ENCODE peak calls at places on chromosomes 3 and 15, in four cellular contexts. One of them, this sample, is unnamed.
A peak's percentile ranks its signal among the peaks of the same experiment; 100 is the strongest.

GRCh38 chr3:123080864-123081562 is 14.2 kb downstream of the PDIA5 start:
- DNase-seq in H9: no peak
- DNase-seq in neuronal stem cell: no peak
- DNase-seq in mesenchymal stem cell: peak; percentile 64
- DNase-seq in this sample: no peak

GRCh38 chr3:128083396-128083795 is 31.2 kb downstream of the SEC61A1 start:
- DNase-seq in mesenchymal stem cell: no peak
- DNase-seq in H9: no peak
- DNase-seq in neuronal stem cell: no peak
- DNase-seq in this sample: no peak

GRCh38 chr3:125651246-125651645 is 55.9 kb upstream of the OSBPL11 start:
- DNase-seq in H9: no peak
- DNase-seq in mesenchymal stem cell: peak; percentile 15
- DNase-seq in neuronal stem cell: no peak
- DNase-seq in this sample: peak; percentile 54

GRCh38 chr15:98955980-98956723 is 51.4 kb downstream of the PGPEP1L start:
- DNase-seq in H9: no peak
- DNase-seq in mesenchymal stem cell: no peak
- DNase-seq in neuronal stem cell: no peak
- DNase-seq in this sample: no peak

GRCh38 chr3:10359761-10360161 is 38.8 kb upstream of the SEC13 start:
- DNase-seq in H9: no peak
- DNase-seq in neuronal stem cell: no peak
- DNase-seq in mesenchymal stem cell: no peak
- DNase-seq in this sample: no peak

GRCh38 chr15:83064859-83065258 is 2.2 kb downstream of the BTBD1 start:
- DNase-seq in H9: no peak
- DNase-seq in mesenchymal stem cell: peak; percentile 62
- DNase-seq in neuronal stem cell: no peak
- DNase-seq in this sample: peak; percentile 37

GRCh38 chr15:59051867-59052861 is 52.8 kb upstream of the CCNB2 start:
- DNase-seq in mesenchymal stem cell: no peak
- DNase-seq in H9: no peak
- DNase-seq in neuronal stem cell: no peak
- DNase-seq in this sample: no peak

GRCh38 chr3:141401584-141402475 is 33.5 kb downstream of the ZBTB38 start:
- DNase-seq in H9: peak; percentile 52
- DNase-seq in mesenchymal stem cell: peak; percentile 52
- DNase-seq in neuronal stem cell: no peak
- DNase-seq in this sample: no peak

GRCh38 chr3:38084019-38084968 is 45.3 kb downstream of the DLEC1 start:
- DNase-seq in neuronal stem cell: no peak
- DNase-seq in H9: no peak
- DNase-seq in mesenchymal stem cell: peak; percentile 33
- DNase-seq in this sample: peak; percentile 19

GRCh38 chr3:172173316-172174271 is 134.2 kb downstream of the FNDC3B start:
- DNase-seq in neuronal stem cell: no peak
- DNase-seq in mesenchymal stem cell: no peak
- DNase-seq in H9: no peak
- DNase-seq in this sample: no peak

GRCh38 chr15:48101376-48101961 is 19.3 kb upstream of the SLC24A5 start:
- DNase-seq in mesenchymal stem cell: no peak
- DNase-seq in H9: no peak
- DNase-seq in neuronal stem cell: no peak
- DNase-seq in this sample: no peak

GRCh38 chr3:169244119-169244864 is 419.2 kb downstream of the MECOM start:
- DNase-seq in mesenchymal stem cell: no peak
- DNase-seq in H9: no peak
- DNase-seq in neuronal stem cell: no peak
- DNase-seq in this sample: no peak

GRCh38 chr3:160860346-160860745 is 104.3 kb downstream of the PPM1L start:
- DNase-seq in neuronal stem cell: no peak
- DNase-seq in H9: no peak
- DNase-seq in mesenchymal stem cell: no peak
- DNase-seq in this sample: no peak

GRCh38 chr3:125143982-125144652 is 68.4 kb downstream of the SLC12A8 start:
- DNase-seq in neuronal stem cell: no peak
- DNase-seq in H9: no peak
- DNase-seq in mesenchymal stem cell: peak; percentile 38
- DNase-seq in this sample: no peak

GRCh38 chr15:39287322-39288195 is 293.3 kb upstream of the THBS1 start:
- DNase-seq in mesenchymal stem cell: peak; percentile 68
- DNase-seq in neuronal stem cell: no peak
- DNase-seq in H9: no peak
- DNase-seq in this sample: peak; percentile 73

GRCh38 chr3:73179601-73180000 is 118.1 kb downstream of the EBLN2 start:
- DNase-seq in mesenchymal stem cell: no peak
- DNase-seq in neuronal stem cell: no peak
- DNase-seq in H9: no peak
- DNase-seq in this sample: no peak

GRCh38 chr3:141052570-141053069 is 1.5 kb downstream of the SPSB4 start:
- DNase-seq in neuronal stem cell: no peak
- DNase-seq in H9: peak; percentile 63
- DNase-seq in mesenchymal stem cell: no peak
- DNase-seq in this sample: no peak

GRCh38 chr3:111691293-111691909 is 96.3 kb upstream of the ZBED2 start:
- DNase-seq in mesenchymal stem cell: peak; percentile 63
- DNase-seq in H9: no peak
- DNase-seq in neuronal stem cell: no peak
- DNase-seq in this sample: peak; percentile 76

GRCh38 chr3:186789554-186790260 is 6.3 kb downstream of the EIF4A2 start:
- DNase-seq in neuronal stem cell: no peak
- DNase-seq in mesenchymal stem cell: no peak
- DNase-seq in H9: no peak
- DNase-seq in this sample: peak; percentile 22

GRCh38 chr15:74399511-74400312 is 32.3 kb upstream of the CYP11A1 start:
- DNase-seq in mesenchymal stem cell: peak; percentile 33
- DNase-seq in H9: no peak
- DNase-seq in neuronal stem cell: no peak
- DNase-seq in this sample: peak; percentile 89

GRCh38 chr3:165643433-165643824 is 193.8 kb downstream of the BCHE start:
- DNase-seq in neuronal stem cell: no peak
- DNase-seq in H9: no peak
- DNase-seq in mesenchymal stem cell: peak; percentile 64
- DNase-seq in this sample: peak; percentile 70

GRCh38 chr3:118577055-118577759 is 457.4 kb downstream of the IGSF11 start:
- DNase-seq in neuronal stem cell: no peak
- DNase-seq in mesenchymal stem cell: peak; percentile 82
- DNase-seq in H9: no peak
- DNase-seq in this sample: no peak

GRCh38 chr3:190345027-190345821 is 23.0 kb upstream of the CLDN1 start:
- DNase-seq in mesenchymal stem cell: peak; percentile 96
- DNase-seq in H9: no peak
- DNase-seq in neuronal stem cell: no peak
- DNase-seq in this sample: peak; percentile 97

GRCh38 chr15:80788536-80788935 is 9.4 kb downstream of the CEMIP start:
- DNase-seq in neuronal stem cell: no peak
- DNase-seq in H9: no peak
- DNase-seq in mesenchymal stem cell: peak; percentile 41
- DNase-seq in this sample: peak; percentile 92

GRCh38 chr3:79361748-79362378 is 405.9 kb downstream of the ROBO1 start:
- DNase-seq in H9: no peak
- DNase-seq in neuronal stem cell: peak; percentile 21
- DNase-seq in mesenchymal stem cell: peak; percentile 49
- DNase-seq in this sample: peak; percentile 58

GRCh38 chr15:92910451-92910850 is 10.3 kb downstream of the CHD2 start:
- DNase-seq in H9: no peak
- DNase-seq in neuronal stem cell: no peak
- DNase-seq in mesenchymal stem cell: no peak
- DNase-seq in this sample: no peak

GRCh38 chr3:112405845-112406244 is 72.9 kb downstream of the CD200 start:
- DNase-seq in mesenchymal stem cell: no peak
- DNase-seq in H9: no peak
- DNase-seq in neuronal stem cell: no peak
- DNase-seq in this sample: peak; percentile 40

GRCh38 chr3:47260605-47261004 is 22.0 kb downstream of the KIF9 start:
- DNase-seq in mesenchymal stem cell: no peak
- DNase-seq in neuronal stem cell: no peak
- DNase-seq in H9: peak; percentile 68
- DNase-seq in this sample: no peak

GRCh38 chr3:112857526-112857925 is 10.9 kb upstream of the CD200R1L start:
- DNase-seq in mesenchymal stem cell: no peak
- DNase-seq in neuronal stem cell: no peak
- DNase-seq in H9: no peak
- DNase-seq in this sample: no peak

GRCh38 chr3:119831941-119832371 is 50.1 kb downstream of the NR1I2 start:
- DNase-seq in mesenchymal stem cell: peak; percentile 87
- DNase-seq in H9: no peak
- DNase-seq in neuronal stem cell: no peak
- DNase-seq in this sample: peak; percentile 70

GRCh38 chr3:24342275-24342674 is 152.4 kb downstream of the THRB start:
- DNase-seq in mesenchymal stem cell: peak; percentile 9
- DNase-seq in neuronal stem cell: no peak
- DNase-seq in H9: no peak
- DNase-seq in this sample: no peak

GRCh38 chr3:24340966-24341365 is 153.7 kb downstream of the THRB start:
- DNase-seq in neuronal stem cell: no peak
- DNase-seq in mesenchymal stem cell: no peak
- DNase-seq in H9: no peak
- DNase-seq in this sample: no peak

GRCh38 chr3:24343084-24343783 is 151.4 kb downstream of the THRB start:
- DNase-seq in mesenchymal stem cell: peak; percentile 90
- DNase-seq in H9: no peak
- DNase-seq in neuronal stem cell: no peak
- DNase-seq in this sample: peak; percentile 13

GRCh38 chr3:24340161-24340560 is 154.5 kb downstream of the THRB start:
- DNase-seq in mesenchymal stem cell: no peak
- DNase-seq in H9: no peak
- DNase-seq in neuronal stem cell: no peak
- DNase-seq in this sample: no peak

GRCh38 chr3:24341668-24342067 is 153.0 kb downstream of the THRB start:
- DNase-seq in mesenchymal stem cell: peak; percentile 45
- DNase-seq in H9: no peak
- DNase-seq in neuronal stem cell: no peak
- DNase-seq in this sample: no peak
- H2BK120ac ChIP-seq in mesenchymal stem cell: no peak overlapping the region
- H2BK120ac ChIP-seq in H9: no peak overlapping the region
- H2BK120ac ChIP-seq in neuronal stem cell: no peak overlapping the region
- H2BK120ac ChIP-seq in this sample: no peak overlapping the region

GRCh38 chr15:40593588-40594428 is at the start of gene KNL1:
- DNase-seq in neuronal stem cell: peak; percentile 99
- DNase-seq in mesenchymal stem cell: peak; percentile 96
- DNase-seq in H9: peak; percentile 91
- DNase-seq in this sample: peak; percentile 90

GRCh38 chr15:40595773-40596172 is 1.7 kb downstream of the KNL1 start:
- DNase-seq in neuronal stem cell: no peak
- DNase-seq in mesenchymal stem cell: no peak
- DNase-seq in H9: no peak
- DNase-seq in this sample: no peak

GRCh38 chr15:40595219-40595618 is 1.2 kb downstream of the KNL1 start:
- DNase-seq in H9: no peak
- DNase-seq in neuronal stem cell: no peak
- DNase-seq in mesenchymal stem cell: no peak
- DNase-seq in this sample: no peak

GRCh38 chr15:40593130-40593529 is 919 bp upstream of the KNL1 start:
- DNase-seq in mesenchymal stem cell: no peak
- DNase-seq in neuronal stem cell: no peak
- DNase-seq in H9: no peak
- DNase-seq in this sample: no peak

DNA sequence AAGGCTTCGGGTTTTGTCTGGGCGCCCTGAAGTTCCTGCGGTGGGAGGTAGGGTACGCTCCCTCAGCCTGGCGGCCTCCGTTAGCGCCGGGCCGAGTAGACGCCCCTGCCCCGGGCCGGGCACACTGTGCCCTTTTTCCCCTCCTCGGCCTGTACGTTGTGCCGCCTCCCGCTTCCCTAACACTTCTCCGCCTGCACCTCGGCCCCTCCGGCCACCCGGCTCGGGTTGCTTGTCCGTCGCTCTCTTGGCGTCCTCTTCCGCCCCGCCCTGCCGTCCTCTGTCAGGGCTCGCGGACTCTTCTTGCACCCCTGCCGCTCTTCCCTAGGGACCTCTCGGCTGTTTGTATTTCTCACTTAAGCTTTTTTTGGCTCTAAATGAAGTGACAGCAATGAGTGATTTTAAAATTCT is 384 bp downstream of the KNL1 start:
- DNase-seq in neuronal stem cell: no peak
- DNase-seq in H9: peak; percentile 69
- DNase-seq in mesenchymal stem cell: peak; percentile 76
- DNase-seq in this sample: peak; percentile 16
- H2BK120ac ChIP-seq in neuronal stem cell: no peak overlapping the region
- H2BK120ac ChIP-seq in H9: no peak overlapping the region
- H2BK120ac ChIP-seq in mesenchymal stem cell: no peak overlapping the region
- H2BK120ac ChIP-seq in this sample: no peak overlapping the region

GRCh38 chr15:89575656-89576416 is 567 bp downstream of the TICRR start:
- DNase-seq in H9: peak; percentile 47
- DNase-seq in mesenchymal stem cell: peak; percentile 50
- DNase-seq in neuronal stem cell: no peak
- DNase-seq in this sample: peak; percentile 4
- H2BK120ac ChIP-seq in H9: no peak overlapping the region
- H2BK120ac ChIP-seq in mesenchymal stem cell: no peak overlapping the region
- H2BK120ac ChIP-seq in neuronal stem cell: no peak overlapping the region
- H2BK120ac ChIP-seq in this sample: no peak overlapping the region

DNA sequence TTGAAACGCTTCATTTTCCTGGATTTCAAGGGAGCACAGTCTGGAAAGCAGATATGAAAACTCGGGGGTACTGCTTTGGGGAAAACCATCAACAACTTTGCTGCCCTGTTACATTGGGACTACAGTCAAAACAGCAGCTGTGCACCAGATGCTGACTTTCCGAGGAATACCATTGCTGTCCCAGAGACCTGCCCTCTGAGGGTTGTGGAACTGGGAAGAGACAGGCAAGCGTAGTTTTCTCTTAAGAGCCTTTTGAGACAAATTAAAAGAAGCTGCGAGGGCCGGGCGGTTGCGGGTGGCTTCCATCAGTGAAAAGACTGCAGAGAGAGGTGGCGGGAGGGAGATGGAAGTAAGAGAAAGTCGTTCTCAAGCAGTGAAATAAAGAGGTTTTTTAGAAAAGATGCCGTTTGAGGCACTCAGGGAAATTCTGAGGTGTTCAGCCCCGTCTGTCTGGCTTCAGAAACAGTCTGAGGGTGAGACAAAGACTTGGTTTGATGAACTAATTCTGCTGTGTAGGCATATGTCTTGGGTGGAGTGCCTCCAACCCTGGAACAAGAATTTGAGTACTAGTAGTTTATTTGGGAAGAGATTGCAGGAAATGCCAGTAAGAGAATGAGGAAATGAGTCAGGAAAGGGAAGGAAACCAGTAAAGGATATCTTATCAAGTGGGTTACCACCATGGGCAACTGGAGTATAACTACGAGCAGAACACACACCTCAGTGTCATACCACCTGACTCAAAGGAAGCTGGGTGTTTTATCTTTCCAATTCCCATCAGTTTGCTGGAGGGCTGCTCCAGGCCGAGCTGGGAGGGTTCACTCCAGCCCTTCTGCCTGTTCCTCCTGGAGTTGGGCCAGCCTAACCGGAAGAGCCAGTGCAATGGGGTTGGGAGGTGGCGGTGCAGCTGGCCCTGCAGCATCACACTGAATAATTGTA is 75.1 kb downstream of the TGFBR2 start:
- DNase-seq in mesenchymal stem cell: peak; percentile 68
- DNase-seq in neuronal stem cell: peak; percentile 11
- DNase-seq in H9: no peak
- DNase-seq in this sample: peak; percentile 68
- H2BK120ac ChIP-seq in mesenchymal stem cell: peak overlapping the region; percentile 40
- H2BK120ac ChIP-seq in neuronal stem cell: no peak overlapping the region
- H2BK120ac ChIP-seq in H9: no peak overlapping the region
- H2BK120ac ChIP-seq in this sample: peak overlapping the region; percentile 30

This sample was measured in IMR-90.